ENCODE peak calls at places on chromosomes 1 and 21, in five cellular contexts. G is dorsolateral prefrontal cortex, N is psoas muscle, X is IMR-90, F is hepatocyte. K is an unnamed sample.

GRCh38 chr1:224541901-224542610 is 74.1 kb upstream of the CNIH3 start:
- DNase-seq in F (no peak), N (no peak), X (no peak), G (no peak), K (no peak)

GRCh38 chr1:204167730-204168129 is 1.6 kb upstream of the REN start:
- DNase-seq in F (no peak), X (no peak), G (no peak), N (no peak), K (no peak)

GRCh38 chr1:238061967-238062613 is 171.4 kb upstream of the ZP4 start:
- DNase-seq in G (no peak), F (no peak), X (peak; percentile 29), N (no peak), K (no peak)

GRCh38 chr1:162072770-162073169 is 3.3 kb downstream of the NOS1AP start:
- DNase-seq in G (no peak), N (no peak), F (no peak), X (no peak), K (no peak)

GRCh38 chr1:87182611-87183010 is 146.1 kb upstream of the LMO4 start:
- DNase-seq in F (no peak), X (no peak), N (no peak), G (no peak), K (no peak)

GRCh38 chr1:10903826-10904225 is 107.4 kb upstream of the CASZ1 start:
- DNase-seq in N (peak; percentile 18), X (no peak), G (no peak), F (no peak), K (no peak)

GRCh38 chr1:238562376-238562775 is 671.7 kb upstream of the ZP4 start:
- DNase-seq in N (no peak), F (peak; percentile 9), X (peak; percentile 38), G (no peak), K (no peak)

GRCh38 chr1:107277022-107277421 is 136.2 kb downstream of the NTNG1 start:
- DNase-seq in X (peak; percentile 36), G (no peak), F (peak; percentile 78), N (no peak), K (peak; percentile 74)

GRCh38 chr1:173420330-173420806 is 56.8 kb upstream of the PRDX6 start:
- DNase-seq in N (peak; percentile 56), F (peak; percentile 88), G (no peak), X (peak; percentile 83), K (peak; percentile 70)

GRCh38 chr1:109762821-109763645 is 690 bp downstream of the EPS8L3 start:
- DNase-seq in G (peak; percentile 28), N (peak; percentile 12), X (peak; percentile 92), F (peak; percentile 56), K (peak; percentile 2)

GRCh38 chr1:72366473-72366872 is 84.1 kb upstream of the NEGR1 start:
- DNase-seq in N (peak; percentile 41), F (peak; percentile 10), G (no peak), X (peak; percentile 32), K (no peak)

GRCh38 chr21:42684109-42684916 is 30.9 kb downstream of the PDE9A start:
- DNase-seq in N (peak; percentile 53), X (no peak), F (no peak), G (no peak), K (no peak)

GRCh38 chr1:53763911-53764310 is 24.9 kb upstream of the GLIS1 start:
- DNase-seq in G (no peak), N (no peak), X (no peak), F (no peak), K (no peak)

GRCh38 chr1:162381383-162381782 is at the start of gene C1orf226:
- DNase-seq in N (no peak), X (no peak), F (peak; percentile 76), G (no peak), K (no peak)

GRCh38 chr1:31798086-31798432 is 17.8 kb downstream of the SPOCD1 start:
- DNase-seq in X (no peak), N (peak; percentile 15), G (peak; percentile 31), F (no peak), K (peak; percentile 16)

GRCh38 chr1:245986404-245987221 is 520.5 kb downstream of the SMYD3 start:
- DNase-seq in X (peak; percentile 88), F (peak; percentile 59), N (no peak), G (no peak), K (no peak)

GRCh38 chr1:20950689-20951088 is 163.6 kb upstream of the HP1BP3 start:
- DNase-seq in F (no peak), X (no peak), G (no peak), N (no peak), K (no peak)

GRCh38 chr1:116226017-116226416 is 114.8 kb downstream of the MAB21L3 start:
- DNase-seq in X (no peak), G (no peak), F (no peak), N (no peak), K (no peak)

GRCh38 chr1:151386002-151386401 is 13.4 kb upstream of the PSMB4 start:
- DNase-seq in X (no peak), F (no peak), G (no peak), N (no peak), K (no peak)

GRCh38 chr1:96388421-96389310 is 332.9 kb upstream of the PTBP2 start:
- DNase-seq in G (no peak), X (peak; percentile 87), N (no peak), F (no peak), K (no peak)

DNA sequence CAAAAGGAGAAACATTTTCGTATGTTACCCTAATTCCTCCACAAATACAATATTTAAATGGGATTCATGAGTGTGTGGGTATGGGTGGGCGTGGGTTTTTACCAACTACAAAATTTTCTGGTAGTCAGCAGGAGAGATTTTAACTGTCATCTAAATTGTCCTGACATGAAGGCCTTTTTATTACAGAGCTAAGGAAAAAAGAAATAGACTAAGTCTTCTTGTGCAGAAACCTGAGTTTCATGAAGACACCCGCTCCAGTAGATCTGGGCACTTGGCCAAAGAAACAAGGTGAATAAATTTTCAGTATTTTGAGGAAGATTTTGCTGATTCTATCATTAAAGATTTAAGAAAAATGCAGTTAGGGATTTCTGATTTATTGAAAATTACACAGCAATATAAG is 772 bp downstream of the RGS18 start:
- DNase-seq in F (no peak), X (no peak), G (no peak), N (no peak), K (no peak)
- H3K4me3 ChIP-seq in F (no peak overlapping the region), X (peak overlapping the region; percentile 16), G (no peak overlapping the region), N (peak overlapping the region; percentile 0), K (no peak overlapping the region)

GRCh38 chr1:37553927-37554808 is at the start of gene SNIP1:
- DNase-seq in X (peak; percentile 88), N (peak; percentile 95), F (peak; percentile 96), G (peak; percentile 98), K (peak; percentile 91)
- TF ChIP-seq CTCF in X (no peak), N (no peak), F (no peak), G (peak; percentile 24), K (no peak)

DNA sequence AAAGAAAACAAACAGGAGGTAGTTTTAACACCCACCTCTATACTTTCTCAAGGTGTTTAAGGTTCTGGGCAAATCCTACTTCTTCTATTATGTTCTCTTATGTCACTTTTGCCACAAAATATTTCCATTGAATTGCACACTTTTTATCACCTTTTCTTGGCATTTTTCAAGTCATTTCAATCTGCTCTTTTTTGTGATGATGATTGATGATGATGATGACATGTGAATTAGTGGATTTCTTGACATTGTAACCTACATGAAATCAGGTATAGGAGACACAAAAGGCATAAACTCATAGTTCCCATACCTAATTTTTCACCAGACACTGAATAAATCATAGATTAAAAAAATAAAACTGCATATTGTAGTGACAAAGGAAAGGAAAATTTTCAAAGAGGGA is 4.2 kb downstream of the PTPRC start:
- DNase-seq in N (no peak), G (no peak), X (no peak), F (no peak), K (no peak)
- H3K4me3 ChIP-seq in N (no peak overlapping the region), G (no peak overlapping the region), X (no peak overlapping the region), F (no peak overlapping the region), K (no peak overlapping the region)

DNA sequence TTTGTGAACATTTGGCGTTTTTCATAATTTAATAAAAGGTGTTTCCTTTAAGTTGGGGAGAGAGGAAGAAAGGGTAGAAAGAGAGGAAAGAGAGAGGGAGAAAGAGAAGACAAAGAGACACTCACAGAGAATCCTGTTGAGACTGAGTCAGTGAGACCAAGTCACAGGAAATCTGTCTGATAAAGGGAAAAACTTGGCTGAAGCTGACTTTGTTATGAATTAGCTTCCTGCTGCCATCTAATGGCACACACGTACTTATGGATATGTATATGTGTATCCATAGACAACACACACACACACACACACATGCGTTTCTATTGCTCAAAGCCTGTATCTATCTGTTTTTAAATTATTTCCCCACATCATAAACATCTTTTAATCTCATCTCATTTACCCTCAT is 42.5 kb upstream of the DISC1 start:
- DNase-seq in F (peak; percentile 57), X (peak; percentile 82), G (no peak), N (no peak), K (no peak)
- TF ChIP-seq CTCF in F (peak; percentile 40), X (peak; percentile 42), G (peak; percentile 36), N (peak; percentile 5), K (peak; percentile 20)

GRCh38 chr1:93877529-93877928 is 1.5 kb downstream of the DNTTIP2 start:
- DNase-seq in F (no peak), X (no peak), G (no peak), N (no peak), K (no peak)

GRCh38 chr1:93878501-93878888 is 511 bp downstream of the DNTTIP2 start:
- DNase-seq in F (peak; percentile 73), G (no peak), X (peak; percentile 24), N (peak; percentile 82), K (peak; percentile 14)

GRCh38 chr1:93878889-93879586 is at the start of gene DNTTIP2:
- DNase-seq in G (peak; percentile 95), X (peak; percentile 87), N (peak; percentile 95), F (peak; percentile 95), K (peak; percentile 92)

GRCh38 chr1:93874025-93874651 is 4.9 kb downstream of the DNTTIP2 start:
- DNase-seq in F (peak; percentile 62), N (no peak), G (no peak), X (peak; percentile 72), K (peak; percentile 12)

GRCh38 chr1:93876284-93876683 is 2.7 kb downstream of the DNTTIP2 start:
- DNase-seq in G (no peak), X (no peak), N (no peak), F (no peak), K (no peak)
- H3K4me3 ChIP-seq in G (no peak overlapping the region), X (no peak overlapping the region), N (peak overlapping the region; percentile 94), F (no peak overlapping the region), K (no peak overlapping the region)

GRCh38 chr1:77796695-77797405 is 17.4 kb downstream of the MIGA1 start:
- DNase-seq in F (no peak), N (no peak), X (no peak), G (peak; percentile 46), K (no peak)
- TF ChIP-seq CTCF in F (no peak), N (no peak), X (no peak), G (peak; percentile 57), K (no peak)

K was measured in WERI-Rb-1.